ENCODE peak calls at places on chromosomes 2 and 18, in seven cellular contexts. V is left lung, H is HFFc6, F is choroid plexus epithelial cell, E is A549, P is stomach, M is heart left ventricle. Y is an unnamed sample.

GRCh38 chr2:18752667-18753422 is 163.5 kb upstream of the NT5C1B start:
- DNase-seq in V (no peak), H (peak; percentile 57), F (peak; percentile 62), E (peak; percentile 40), P (no peak), M (no peak), Y (peak; percentile 36)

GRCh38 chr2:157936464-157936863 is 60.3 kb upstream of the ACVR1 start:
- DNase-seq in V (no peak), H (no peak), F (no peak), E (no peak), P (no peak), M (no peak), Y (no peak)

GRCh38 chr2:85783796-85784195 is 30.0 kb downstream of the ATOH8 start:
- DNase-seq in V (no peak), H (no peak), F (no peak), E (no peak), P (no peak), M (peak; percentile 31), Y (no peak)

GRCh38 chr18:79848579-79849327 is 51.0 kb downstream of the KCNG2 start:
- DNase-seq in V (peak; percentile 71), H (no peak), F (peak; percentile 21), E (no peak), P (no peak), M (no peak), Y (no peak)

GRCh38 chr2:230885467-230886130 is 20.9 kb downstream of the ITM2C start:
- DNase-seq in V (no peak), H (peak; percentile 17), F (peak; percentile 94), E (no peak), P (no peak), M (no peak), Y (peak; percentile 67)

GRCh38 chr2:15445891-15446562 is 115.1 kb downstream of the NBAS start:
- DNase-seq in V (no peak), H (no peak), F (no peak), E (no peak), P (no peak), M (no peak), Y (no peak)

GRCh38 chr2:134634054-134634630 is 84.7 kb downstream of the TMEM163 start:
- DNase-seq in V (no peak), H (no peak), F (no peak), E (no peak), P (no peak), M (no peak), Y (no peak)

GRCh38 chr2:46034535-46034934 is 262.7 kb upstream of the EPAS1 start:
- DNase-seq in V (no peak), H (no peak), F (peak; percentile 31), E (no peak), P (peak; percentile 71), M (peak; percentile 72), Y (no peak)

GRCh38 chr2:157261199-157261782 is 3.8 kb downstream of the GALNT5 start:
- DNase-seq in V (no peak), H (peak; percentile 60), F (peak; percentile 63), E (peak; percentile 88), P (peak; percentile 58), M (no peak), Y (peak; percentile 51)

GRCh38 chr2:129658430-129658829 is 321.0 kb upstream of the RAB6C start:
- DNase-seq in V (no peak), H (no peak), F (no peak), E (no peak), P (no peak), M (no peak), Y (no peak)

GRCh38 chr2:39837856-39838453 is 58.9 kb upstream of the THUMPD2 start:
- DNase-seq in V (no peak), H (peak; percentile 42), F (peak; percentile 62), E (peak; percentile 61), P (peak; percentile 42), M (no peak), Y (peak; percentile 64)

GRCh38 chr2:74100254-74101216 is 47.2 kb downstream of the BOLA3 start:
- DNase-seq in V (peak; percentile 85), H (no peak), F (no peak), E (no peak), P (no peak), M (no peak), Y (no peak)

GRCh38 chr18:37421349-37422080 is 144.1 kb downstream of the CELF4 start:
- DNase-seq in V (no peak), H (peak; percentile 23), F (no peak), E (no peak), P (no peak), M (no peak), Y (no peak)

GRCh38 chr18:23213200-23213599 is 77.9 kb downstream of the CABLES1 start:
- DNase-seq in V (no peak), H (no peak), F (peak; percentile 51), E (no peak), P (no peak), M (no peak), Y (peak; percentile 46)

GRCh38 chr2:58215429-58215828 is 25.7 kb downstream of the FANCL start:
- DNase-seq in V (no peak), H (no peak), F (peak; percentile 48), E (no peak), P (no peak), M (no peak), Y (peak; percentile 78)

GRCh38 chr18:10343778-10344177 is 110.7 kb upstream of the APCDD1 start:
- DNase-seq in V (no peak), H (no peak), F (no peak), E (no peak), P (no peak), M (no peak), Y (no peak)

GRCh38 chr2:149383340-149383739 is 53.0 kb downstream of the LYPD6 start:
- DNase-seq in V (no peak), H (peak; percentile 81), F (peak; percentile 4), E (no peak), P (no peak), M (no peak), Y (peak; percentile 8)

GRCh38 chr2:225006730-225007129 is 35.5 kb downstream of the DOCK10 start:
- DNase-seq in V (no peak), H (no peak), F (no peak), E (no peak), P (no peak), M (no peak), Y (no peak)

GRCh38 chr2:37625156-37625555 is 46.3 kb downstream of the CDC42EP3 start:
- DNase-seq in V (no peak), H (peak; percentile 77), F (peak; percentile 72), E (no peak), P (no peak), M (no peak), Y (peak; percentile 56)

GRCh38 chr2:229445013-229445412 is 173.9 kb upstream of the PID1 start:
- DNase-seq in V (peak; percentile 69), H (peak; percentile 90), F (peak; percentile 99), E (peak; percentile 95), P (peak; percentile 35), M (peak; percentile 67), Y (peak; percentile 99)

GRCh38 chr2:64288932-64289655 is 144.9 kb upstream of the PELI1 start:
- DNase-seq in V (no peak), H (no peak), F (peak; percentile 67), E (no peak), P (no peak), M (no peak), Y (no peak)

GRCh38 chr18:39872566-39872965 is 2082.5 kb upstream of the PIK3C3 start:
- DNase-seq in V (no peak), H (no peak), F (no peak), E (no peak), P (no peak), M (no peak), Y (no peak)

GRCh38 chr2:111226797-111227700 is 106.3 kb downstream of the BCL2L11 start:
- DNase-seq in V (no peak), H (peak; percentile 27), F (peak; percentile 74), E (no peak), P (no peak), M (no peak), Y (peak; percentile 56)

DNA sequence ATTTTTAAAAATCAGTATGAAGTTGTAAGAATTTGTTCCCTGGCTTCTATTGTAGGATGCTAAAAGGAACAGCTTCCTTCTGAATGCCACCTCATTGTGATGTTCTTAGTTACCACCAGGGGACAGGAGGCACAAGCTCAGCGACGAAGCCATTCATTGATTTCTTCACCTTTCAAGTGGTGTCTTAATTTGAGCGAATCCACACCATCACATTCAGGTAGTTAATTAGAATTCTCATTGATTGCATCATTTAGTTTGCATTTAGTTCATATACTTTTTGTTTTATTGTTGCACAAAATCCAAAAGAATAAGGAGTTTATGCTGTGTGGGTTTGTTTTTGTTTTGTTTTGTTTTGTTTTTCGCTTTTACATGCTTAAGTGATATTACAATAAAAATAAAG is 23.1 kb downstream of the CYP27C1 start:
- DNase-seq in V (no peak), H (no peak), F (no peak), E (peak; percentile 46), P (no peak), M (no peak), Y (no peak)
- TF ChIP-seq CTCF in V (no peak), H (peak; percentile 75), F (peak; percentile 50), E (no peak), P (no peak), M (peak; percentile 14), Y (peak; percentile 26)

DNA sequence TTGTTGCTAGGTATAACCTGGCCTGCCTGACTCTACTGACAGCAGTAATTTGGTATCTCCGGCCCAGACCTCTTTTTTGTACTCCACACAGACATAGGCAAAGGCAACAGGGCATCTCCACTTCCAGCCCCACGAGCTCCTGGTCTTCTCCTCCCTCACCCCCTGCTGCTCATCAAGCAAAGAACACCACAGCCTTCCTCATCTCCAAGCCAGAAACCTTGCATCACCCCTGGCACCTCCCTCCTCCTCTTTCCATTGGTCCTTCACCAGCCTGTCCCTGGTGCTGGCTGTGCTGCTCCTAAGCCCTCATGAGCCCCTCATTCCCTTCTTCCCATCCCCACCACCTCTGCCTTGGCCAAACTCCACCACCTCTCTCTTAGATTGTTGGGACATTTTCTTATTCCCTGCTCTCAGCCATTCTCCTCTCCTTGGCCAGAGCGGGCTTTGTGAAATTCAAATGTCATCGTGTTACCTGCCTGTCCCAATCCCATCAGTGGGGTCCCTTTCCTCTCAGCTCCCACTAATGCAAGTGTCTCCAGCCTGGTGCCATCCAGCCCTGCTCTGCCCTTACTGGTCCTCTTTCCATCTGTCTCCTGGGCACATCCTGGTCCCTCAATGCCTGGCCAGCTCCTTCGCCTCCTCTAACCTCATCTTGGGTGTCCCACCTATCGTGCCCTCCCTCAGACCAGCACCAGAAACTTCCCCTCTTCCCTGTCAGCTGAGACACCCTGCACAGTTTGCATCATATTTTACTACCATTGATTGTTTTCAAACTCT is 77.4 kb downstream of the INHBB start:
- DNase-seq in V (no peak), H (no peak), F (peak; percentile 15), E (peak; percentile 31), P (peak; percentile 17), M (no peak), Y (peak; percentile 6)
- TF ChIP-seq CTCF in V (no peak), H (no peak), F (no peak), E (no peak), P (no peak), M (no peak), Y (no peak)

GRCh38 chr2:66405473-66405872 is 29.5 kb upstream of the MEIS1 start:
- DNase-seq in V (no peak), H (no peak), F (no peak), E (no peak), P (no peak), M (no peak), Y (no peak)
- TF ChIP-seq CTCF in V (no peak), H (no peak), F (no peak), E (no peak), P (no peak), M (no peak), Y (no peak)

DNA sequence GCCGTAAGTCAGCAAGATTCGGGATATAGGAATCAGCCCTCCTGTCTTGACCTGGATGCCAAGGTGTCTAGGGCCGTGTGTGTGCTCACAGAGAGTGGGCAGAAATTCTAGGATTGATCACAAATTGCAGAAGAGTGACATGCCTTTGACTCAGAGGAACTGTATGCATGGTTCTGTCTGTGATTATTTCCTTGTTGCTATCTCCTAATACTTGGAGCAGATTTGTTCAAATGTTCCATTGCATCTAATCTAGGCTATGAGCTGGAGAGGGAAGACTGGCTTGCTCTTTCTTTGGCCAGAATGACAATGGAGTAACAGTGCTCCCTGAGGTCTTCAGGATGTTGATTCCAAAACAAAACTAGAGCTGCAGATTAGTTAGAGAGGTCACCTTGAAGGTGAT is 115.0 kb downstream of the EN1 start:
- DNase-seq in V (no peak), H (no peak), F (no peak), E (no peak), P (no peak), M (no peak), Y (no peak)
- TF ChIP-seq CTCF in V (no peak), H (no peak), F (no peak), E (no peak), P (no peak), M (no peak), Y (no peak)

Y was measured in fibroblast of pulmonary artery.